ENCODE peak calls at places on chromosomes 1 and 21, in seven cellular contexts. O, M, B, S, C, P and H are unnamed samples.

GRCh38 chr1:177425241-177425640 is 254.5 kb downstream of the BRINP2 start:
- DNase-seq in O (no peak), M (no peak), B (no peak), S (no peak), C (no peak), P (no peak), H (no peak)

GRCh38 chr1:161987303-161987702 is 36.4 kb downstream of the OLFML2B start:
- DNase-seq in O (no peak), M (no peak), B (no peak), S (no peak), C (no peak), P (no peak), H (no peak)

GRCh38 chr1:205272541-205272940 is 44.8 kb downstream of the TMCC2 start:
- DNase-seq in O (peak), M (no peak), B (no peak), S (no peak), C (no peak), P (no peak), H (no peak)

GRCh38 chr1:41394918-41395598 is 33.8 kb downstream of the FOXO6 start:
- DNase-seq in O (no peak), M (no peak), B (no peak), S (no peak), C (no peak), P (no peak), H (no peak)

GRCh38 chr21:34576043-34576466 is 38.9 kb downstream of the RCAN1 start:
- DNase-seq in O (no peak), M (no peak), B (no peak), S (peak), C (no peak), P (no peak), H (no peak)

GRCh38 chr1:201946224-201946908 is at the start of gene LMOD1:
- DNase-seq in O (no peak), M (no peak), B (no peak), S (peak), C (peak), P (no peak), H (no peak)

GRCh38 chr1:43844114-43844513 is 89.5 kb upstream of the ARTN start:
- DNase-seq in O (no peak), M (no peak), B (no peak), S (no peak), C (no peak), P (no peak), H (no peak)

GRCh38 chr1:73611681-73612080 is 586.3 kb downstream of the LRRIQ3 start:
- DNase-seq in O (no peak), M (no peak), B (no peak), S (no peak), C (no peak), P (no peak), H (no peak)

GRCh38 chr1:22827666-22828065 is 117.0 kb downstream of the EPHB2 start:
- DNase-seq in O (no peak), M (no peak), B (no peak), S (no peak), C (no peak), P (no peak), H (no peak)

GRCh38 chr21:23968722-23969647 is 1638.3 kb downstream of the MRPL39 start:
- DNase-seq in O (peak), M (peak), B (peak), S (no peak), C (peak), P (peak), H (peak)